ENCODE peak calls at places on chromosomes 4 and X, in four cellular contexts. J is pons, T is glomerular endothelial cell, A is activated gamma-delta T cell treated with Interleukin-2 at 50 U/mL for 16 hours. M is an unnamed sample.

GRCh38 chrX:1205681-1206611 is 6.5 kb downstream of the CRLF2 start:
- DNase-seq in T (peak), J (peak), A (no peak), M (no peak)

GRCh38 chr4:24794916-24795665 is at the start of gene SOD3:
- DNase-seq in A (no peak), T (no peak), J (peak), M (peak)

GRCh38 chrX:64192673-64193072 is 12.8 kb downstream of the AMER1 start:
- DNase-seq in A (no peak), J (no peak), T (no peak), M (no peak)

GRCh38 chr4:86737244-86737643 is 111.9 kb downstream of the SLC10A6 start:
- DNase-seq in T (no peak), A (no peak), J (no peak), M (no peak)

GRCh38 chrX:128106630-128107029 is 54.4 kb upstream of the ACTRT1 start:
- DNase-seq in T (no peak), A (no peak), J (peak), M (no peak)

GRCh38 chr4:176879370-176880116 is 86.8 kb upstream of the VEGFC start:
- DNase-seq in A (no peak), T (no peak), J (no peak), M (no peak)

GRCh38 chrX:123274796-123275195 is 90.7 kb downstream of the GRIA3 start:
- DNase-seq in A (no peak), T (no peak), J (no peak), M (no peak)

GRCh38 chr4:108466936-108467902 is 153.2 kb upstream of the RPL34 start:
- DNase-seq in T (no peak), A (no peak), J (no peak), M (no peak)

GRCh38 chrX:140664939-140665338 is 44.6 kb upstream of the LINC00632 start:
- DNase-seq in A (no peak), J (peak), T (no peak), M (peak)

GRCh38 chr4:67286724-67287123 is 258.6 kb downstream of the CENPC start:
- DNase-seq in J (no peak), T (no peak), A (no peak), M (no peak)

GRCh38 chr4:186727149-186727976 is 3.7 kb upstream of the FAT1 start:
- DNase-seq in T (no peak), A (no peak), J (no peak), M (no peak)

M was measured in midbrain.